ENCODE peak calls at places on chromosomes 16 and 17, in nine cellular contexts. H is heart right ventricle, E is tibial artery, N is stomach, I is tibial nerve, K is neuronal stem cell, R is A673, T is NT2/D1, B is transverse colon. S is an unnamed sample. For H3K4me1, the result is how much of the 10 kb centered on the place peaks cover.

GRCh38 chr16:29029168-29029994 is 44.5 kb downstream of the LAT start:
- DNase-seq in B (no peak), R (peak), E (no peak), T (peak), K (peak), I (no peak), N (no peak), H (no peak), S (peak)

GRCh38 chr16:30585022-30585399 is 486 bp downstream of the ZNF785 start:
- DNase-seq in T (no peak), K (no peak), N (no peak), R (peak), H (no peak), E (no peak), I (no peak), B (peak), S (no peak)

GRCh38 chr16:89826531-89827382 is 1.5 kb upstream of the SPIRE2 start:
- DNase-seq in E (no peak), H (no peak), B (no peak), N (peak), R (no peak), T (no peak), I (no peak), K (no peak), S (no peak)

GRCh38 chr16:8924214-8924613 is 39.5 kb downstream of the USP7 start:
- DNase-seq in B (peak), E (no peak), H (peak), I (no peak), T (no peak), K (no peak), N (peak), R (no peak), S (no peak)

GRCh38 chr17:58338907-58339774 is 10.5 kb upstream of the TSPOAP1 start:
- DNase-seq in I (no peak), E (peak), B (peak), T (peak), K (no peak), H (no peak), N (no peak), R (no peak), S (peak)

GRCh38 chr17:62172492-62173291 is 107.6 kb upstream of the MED13 start:
- DNase-seq in T (no peak), B (no peak), I (no peak), R (no peak), E (no peak), H (no peak), N (no peak), K (no peak), S (no peak)

GRCh38 chr17:38450699-38451029 is 22.4 kb downstream of the ARHGAP23 start:
- DNase-seq in B (no peak), E (no peak), R (no peak), K (no peak), I (no peak), T (no peak), H (no peak), N (no peak), S (no peak)

GRCh38 chr17:4862720-4863119 is 29.6 kb downstream of the MINK1 start:
- DNase-seq in B (no peak), N (no peak), I (no peak), T (no peak), K (no peak), H (no peak), R (no peak), E (no peak), S (no peak)

GRCh38 chr16:20867585-20867984 is 32.6 kb downstream of the DCUN1D3 start:
- DNase-seq in E (no peak), N (no peak), H (no peak), K (no peak), B (no peak), R (no peak), I (no peak), T (no peak), S (no peak)

GRCh38 chr16:27109666-27110523 is 43.2 kb downstream of the C16orf82 start:
- DNase-seq in T (peak), N (peak), K (peak), R (peak), I (peak), B (peak), H (peak), E (peak), S (peak)

GRCh38 chr17:29568331-29569244 is at the start of gene TP53I13:
- DNase-seq in R (peak), T (no peak), K (peak), N (peak), H (peak), I (peak), E (peak), B (peak), S (peak)

GRCh38 chr17:17420035-17420434 is 56.8 kb upstream of the MED9 start:
- DNase-seq in T (no peak), I (peak), K (no peak), R (no peak), N (no peak), E (no peak), B (no peak), H (peak), S (no peak)

GRCh38 chr17:33072421-33073175 is 81.0 kb downstream of the SPACA3 start:
- DNase-seq in T (no peak), B (no peak), E (no peak), R (no peak), H (no peak), N (no peak), I (no peak), K (no peak), S (no peak)

GRCh38 chr17:61448042-61448441 is 4.2 kb upstream of the TBX4 start:
- DNase-seq in T (no peak), B (no peak), H (no peak), E (no peak), N (no peak), K (no peak), I (no peak), R (no peak), S (no peak)

GRCh38 chr17:51820252-51820651 is 338.3 kb downstream of the CA10 start:
- DNase-seq in E (no peak), B (no peak), N (no peak), R (no peak), I (no peak), T (no peak), K (no peak), H (no peak), S (peak)

GRCh38 chr16:87465306-87465705 is 27.5 kb downstream of the ZCCHC14 start:
- DNase-seq in K (no peak), I (peak), R (peak), N (peak), E (peak), B (peak), H (peak), T (no peak), S (peak)

GRCh38 chr17:56142325-56142724 is 10.9 kb upstream of the ANKFN1 start:
- DNase-seq in N (no peak), R (no peak), B (no peak), I (peak), T (no peak), H (no peak), K (no peak), E (peak), S (no peak)

GRCh38 chr16:46918905-46919792 is 35.0 kb downstream of the GPT2 start:
- DNase-seq in N (peak), E (no peak), K (peak), I (no peak), T (no peak), H (no peak), B (peak), R (no peak), S (no peak)

GRCh38 chr16:84735846-84736586 is 36.2 kb downstream of the USP10 start:
- DNase-seq in I (no peak), E (no peak), B (peak), K (no peak), N (peak), R (no peak), T (no peak), H (peak), S (no peak)

GRCh38 chr17:14169287-14169686 is 67.4 kb downstream of the CDRT15 start:
- DNase-seq in N (no peak), R (no peak), H (no peak), K (no peak), T (no peak), E (no peak), I (no peak), B (no peak), S (no peak)

GRCh38 chr16:65658339-65659275 is 536.7 kb upstream of the CDH11 start:
- DNase-seq in H (no peak), T (no peak), N (no peak), B (no peak), K (no peak), E (no peak), I (no peak), R (peak), S (peak)

GRCh38 chr16:11402051-11402744 is 56.9 kb downstream of the RMI2 start:
- DNase-seq in T (no peak), I (no peak), B (no peak), R (no peak), H (no peak), N (no peak), E (no peak), K (no peak), S (no peak)

GRCh38 chr16:81832801-81833547 is 53.9 kb downstream of the PLCG2 start:
- DNase-seq in K (no peak), I (no peak), B (no peak), N (no peak), H (no peak), R (no peak), T (no peak), E (no peak), S (no peak)

GRCh38 chr16:7653746-7654145 is 321.1 kb downstream of the RBFOX1 start:
- DNase-seq in R (no peak), H (no peak), K (no peak), N (no peak), E (no peak), B (no peak), T (no peak), I (no peak), S (no peak)

GRCh38 chr17:80811181-80812105 is 180.2 kb upstream of the CHMP6 start:
- DNase-seq in R (no peak), H (no peak), I (no peak), B (peak), K (no peak), E (peak), T (no peak), N (no peak), S (no peak)

GRCh38 chr17:80864751-80865150 is 126.9 kb upstream of the CHMP6 start:
- DNase-seq in K (no peak), N (no peak), H (no peak), R (no peak), T (no peak), E (no peak), I (no peak), B (no peak), S (no peak)

GRCh38 chr17:39736319-39737165 is 1.2 kb upstream of the GRB7 start:
- DNase-seq in R (no peak), T (no peak), H (no peak), K (no peak), I (no peak), B (no peak), E (no peak), N (no peak), S (no peak)

GRCh38 chr17:82291582-82292250 is 18.2 kb upstream of the CSNK1D start:
- DNase-seq in N (no peak), K (no peak), R (no peak), H (no peak), E (no peak), T (no peak), I (no peak), B (no peak), S (no peak)
- H3K4me3 ChIP-seq in N (peak), K (peak), R (peak), H (peak), E (peak), T (peak), I (peak), B (peak), S (peak)

GRCh38 chr16:54165912-54166265 is 120.7 kb downstream of the IRX3 start:
- DNase-seq in N (no peak), E (no peak), T (no peak), R (no peak), B (no peak), I (no peak), H (no peak), K (no peak), S (no peak)

GRCh38 chr16:54164789-54165173 is 121.8 kb downstream of the IRX3 start:
- DNase-seq in B (no peak), K (no peak), E (no peak), N (no peak), I (no peak), R (no peak), H (no peak), T (no peak), S (no peak)

GRCh38 chr16:54169112-54169511 is 117.5 kb downstream of the IRX3 start:
- DNase-seq in T (no peak), K (no peak), R (no peak), E (no peak), B (no peak), I (no peak), N (no peak), H (no peak), S (no peak)

GRCh38 chr16:54165174-54165911 is 121.2 kb downstream of the IRX3 start:
- DNase-seq in T (no peak), R (no peak), H (no peak), K (no peak), B (no peak), N (no peak), E (no peak), I (no peak), S (no peak)

DNA sequence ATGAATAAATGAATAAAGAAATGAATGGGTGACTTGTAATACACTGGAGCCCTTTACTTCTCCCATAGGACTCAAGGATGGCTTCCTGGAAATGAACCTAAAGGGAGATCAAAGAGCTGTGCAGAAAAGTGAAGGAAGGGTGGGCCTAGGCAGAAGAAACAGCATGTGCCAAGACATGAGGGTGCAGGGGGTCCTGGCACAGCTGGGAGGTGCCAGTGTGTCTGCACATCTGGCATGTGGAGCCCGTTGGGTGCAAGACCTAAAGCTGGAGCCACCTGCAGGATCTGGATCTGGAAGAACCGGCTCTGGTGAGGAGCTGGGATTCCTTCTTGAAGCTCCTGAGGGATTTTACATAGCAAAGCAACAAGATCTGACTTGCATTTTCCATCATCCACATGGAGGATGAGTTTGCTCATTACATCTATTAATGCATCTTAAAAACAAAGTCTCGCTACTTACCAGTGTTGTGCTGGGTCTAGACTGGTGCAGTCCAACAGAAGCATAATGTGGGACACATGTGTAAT is 120.2 kb downstream of the IRX3 start:
- DNase-seq in K (no peak), T (no peak), H (no peak), B (no peak), R (no peak), E (no peak), N (no peak), I (no peak), S (no peak)
- H3K4me1 ChIP-seq in K (under half), T (under half), H (under half), B (under half), R (under half), E (under half), N (under half), I (under half), S (under half)

GRCh38 chr17:7249219-7249618 is 2.3 kb downstream of the CTDNEP1 start:
- DNase-seq in H (no peak), N (no peak), E (no peak), R (no peak), B (no peak), I (no peak), T (no peak), K (no peak), S (no peak)

GRCh38 chr17:7250655-7251329 is 742 bp downstream of the CTDNEP1 start:
- DNase-seq in H (no peak), N (no peak), E (no peak), R (no peak), T (no peak), B (peak), I (no peak), K (no peak), S (no peak)

GRCh38 chr17:7248811-7249210 is 2.7 kb downstream of the CTDNEP1 start:
- DNase-seq in K (no peak), H (no peak), R (no peak), T (no peak), E (no peak), I (no peak), B (no peak), N (no peak), S (no peak)

GRCh38 chr17:7251330-7252175 is at the start of gene CTDNEP1:
- DNase-seq in H (peak), N (peak), T (peak), B (peak), R (peak), E (peak), I (peak), K (no peak), S (peak)

DNA sequence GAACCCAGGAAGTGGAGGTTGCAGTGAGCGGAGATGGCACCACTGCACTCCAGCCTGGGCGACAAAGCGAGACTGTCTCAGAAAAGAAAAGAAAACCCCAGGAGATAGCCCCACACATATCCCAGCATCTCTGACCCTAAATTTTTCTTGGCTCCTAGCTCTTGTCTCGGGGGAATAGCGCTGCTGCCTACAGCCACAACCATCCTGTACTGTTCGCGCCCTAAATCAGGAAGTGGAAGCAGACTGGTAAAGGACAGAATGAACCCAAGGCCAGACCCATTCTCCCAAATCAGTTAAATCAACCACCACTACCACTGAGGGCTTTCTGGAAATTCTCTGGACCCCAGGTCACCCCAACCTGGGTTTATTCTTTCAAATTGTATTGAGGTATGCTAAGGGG is 1.7 kb downstream of the CTDNEP1 start:
- DNase-seq in K (no peak), T (no peak), H (no peak), B (no peak), N (no peak), I (no peak), E (no peak), R (no peak), S (no peak)
- H3K4me3 ChIP-seq in K (peak), T (peak), H (peak), B (peak), N (peak), I (peak), E (peak), R (peak), S (peak)

GRCh38 chr17:77962349-77962748 is 3.8 kb downstream of the TNRC6C start:
- DNase-seq in T (no peak), N (no peak), B (no peak), H (no peak), R (no peak), K (no peak), E (no peak), I (no peak), S (no peak)

GRCh38 chr17:77963441-77963840 is 4.9 kb downstream of the TNRC6C start:
- DNase-seq in B (peak), I (peak), E (no peak), T (no peak), R (peak), H (peak), N (no peak), K (peak), S (peak)

GRCh38 chr17:77959926-77960521 is 1.5 kb downstream of the TNRC6C start:
- DNase-seq in I (no peak), B (no peak), K (peak), R (peak), N (no peak), H (peak), E (no peak), T (no peak), S (no peak)

GRCh38 chr17:77959216-77959925 is 868 bp downstream of the TNRC6C start:
- DNase-seq in N (peak), R (peak), B (peak), T (no peak), I (peak), K (no peak), E (no peak), H (no peak), S (peak)

GRCh38 chr17:77961741-77962140 is 3.2 kb downstream of the TNRC6C start:
- DNase-seq in E (no peak), B (no peak), H (no peak), R (no peak), N (no peak), I (no peak), T (no peak), K (no peak), S (no peak)
- H3K4me1 ChIP-seq in E (half or more), B (half or more), H (half or more), R (under half), N (under half), I (under half), T (under half), K (under half), S (under half)